ENCODE peak calls at places on chromosome 4, in nine cellular contexts. X, F, K, R, H, D, S, A and N are unnamed samples.

GRCh38 chr4:24765331-24765990 is 29.9 kb upstream of the SOD3 start:
- DNase-seq in X (no peak), F (no peak), K (no peak), R (no peak), H (no peak), D (peak; percentile 66), S (peak; percentile 42), A (peak; percentile 60), N (no peak)

GRCh38 chr4:120816385-120816784 is 106.1 kb downstream of the PRDM5 start:
- DNase-seq in X (no peak), F (no peak), K (no peak), R (no peak), H (no peak), D (no peak), S (no peak), A (no peak), N (no peak)

GRCh38 chr4:2352729-2353221 is 65.7 kb downstream of the ZFYVE28 start:
- DNase-seq in X (peak; percentile 2), F (no peak), K (no peak), R (no peak), H (no peak), D (no peak), S (no peak), A (no peak), N (no peak)

GRCh38 chr4:31461425-31461824 is 741.3 kb downstream of the PCDH7 start:
- DNase-seq in X (no peak), F (no peak), K (no peak), R (no peak), H (no peak), D (peak; percentile 39), S (peak; percentile 1), A (no peak), N (no peak)

GRCh38 chr4:17787315-17787714 is 5.9 kb upstream of the FAM184B start:
- DNase-seq in X (no peak), F (no peak), K (no peak), R (no peak), H (no peak), D (peak; percentile 18), S (no peak), A (peak; percentile 18), N (no peak)

GRCh38 chr4:184598753-184599491 is 50.3 kb downstream of the CASP3 start:
- DNase-seq in X (no peak), F (no peak), K (no peak), R (no peak), H (no peak), D (no peak), S (no peak), A (no peak), N (no peak)

GRCh38 chr4:180100433-180101344 is 2142.5 kb upstream of the TENM3 start:
- DNase-seq in X (no peak), F (no peak), K (no peak), R (no peak), H (no peak), D (no peak), S (no peak), A (no peak), N (no peak)

GRCh38 chr4:2624782-2625548 is 88.5 kb downstream of the FAM193A start:
- DNase-seq in X (no peak), F (no peak), K (no peak), R (no peak), H (peak; percentile 40), D (no peak), S (no peak), A (no peak), N (no peak)

GRCh38 chr4:113636877-113637276 is 124.7 kb downstream of the CAMK2D start:
- DNase-seq in X (no peak), F (no peak), K (no peak), R (no peak), H (no peak), D (no peak), S (peak; percentile 44), A (peak; percentile 20), N (peak; percentile 7)

GRCh38 chr4:108165601-108166000 is 3.1 kb downstream of the LEF1 start:
- DNase-seq in X (no peak), F (no peak), K (no peak), R (no peak), H (no peak), D (no peak), S (no peak), A (no peak), N (no peak)

GRCh38 chr4:76074468-76074867 is at the start of gene ART3:
- DNase-seq in X (no peak), F (no peak), K (peak; percentile 58), R (no peak), H (no peak), D (no peak), S (peak; percentile 28), A (no peak), N (no peak)

GRCh38 chr4:147933316-147933715 is 201.4 kb downstream of the ARHGAP10 start:
- DNase-seq in X (peak; percentile 11), F (no peak), K (no peak), R (no peak), H (no peak), D (no peak), S (no peak), A (no peak), N (no peak)

GRCh38 chr4:19134685-19135084 is 1113.1 kb upstream of the LCORL start:
- DNase-seq in X (no peak), F (no peak), K (no peak), R (no peak), H (no peak), D (no peak), S (no peak), A (no peak), N (no peak)

GRCh38 chr4:19135886-19136633 is 1114.5 kb upstream of the LCORL start:
- DNase-seq in X (no peak), F (no peak), K (no peak), R (no peak), H (no peak), D (no peak), S (no peak), A (no peak), N (no peak)

GRCh38 chr4:19130836-19131235 is 1109.3 kb upstream of the LCORL start:
- DNase-seq in X (no peak), F (no peak), K (no peak), R (no peak), H (no peak), D (no peak), S (peak; percentile 16), A (peak; percentile 6), N (no peak)

GRCh38 chr4:19128176-19128575 is 1106.6 kb upstream of the LCORL start:
- DNase-seq in X (no peak), F (no peak), K (no peak), R (no peak), H (no peak), D (no peak), S (no peak), A (no peak), N (no peak)

DNA sequence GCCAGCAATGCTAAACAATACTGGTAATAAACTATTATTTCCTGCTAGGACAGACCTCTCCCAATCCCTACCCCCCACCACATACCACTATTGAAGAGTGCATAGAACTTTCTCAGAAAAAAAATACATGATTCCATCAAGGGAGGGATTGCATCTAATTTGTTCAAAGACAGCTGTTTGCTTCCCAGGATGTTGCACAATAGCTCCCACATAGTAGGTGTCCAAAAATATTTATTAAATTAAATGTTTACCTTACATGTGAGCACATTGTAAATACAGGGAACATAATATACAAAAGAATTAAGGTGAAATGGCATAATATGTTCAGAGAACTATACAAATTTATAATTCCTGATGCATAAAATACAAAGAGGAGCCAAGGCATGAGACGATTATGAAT is 1111.8 kb upstream of the LCORL start:
- DNase-seq in X (no peak), F (no peak), K (no peak), R (no peak), H (no peak), D (no peak), S (no peak), A (no peak), N (no peak)
- H3K9me3 ChIP-seq in X (no peaks in the 10 kb centered on the region), F (no peaks in the 10 kb centered on the region), K (no peaks in the 10 kb centered on the region), R (no peaks in the 10 kb centered on the region), H (no peaks in the 10 kb centered on the region), D (no peaks in the 10 kb centered on the region), S (no peaks in the 10 kb centered on the region), A (no peaks in the 10 kb centered on the region), N (no peaks in the 10 kb centered on the region)

DNA sequence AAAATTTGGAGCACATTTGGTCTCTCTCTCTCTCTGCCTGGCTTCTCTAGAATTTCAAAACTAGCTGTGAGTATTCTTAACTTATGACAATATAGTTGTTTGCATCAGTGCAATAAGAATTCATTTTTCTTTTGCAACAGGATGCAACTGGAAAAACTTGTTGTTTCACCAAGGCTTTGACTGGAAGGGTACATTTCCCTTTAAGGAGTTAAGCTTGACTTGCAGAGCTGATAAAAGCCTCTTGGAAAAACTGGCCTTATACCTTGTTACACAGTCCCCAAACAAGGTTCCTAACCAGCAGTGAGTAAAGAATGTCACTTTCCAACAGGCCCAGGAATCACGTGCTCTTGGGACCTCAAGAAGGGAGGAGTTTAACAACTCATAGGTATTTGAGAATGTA is 25.9 kb upstream of the ZNF718 start:
- DNase-seq in X (no peak), F (no peak), K (no peak), R (no peak), H (no peak), D (no peak), S (no peak), A (no peak), N (no peak)
- H3K9me3 ChIP-seq in X (peaks cover 83% of the 10 kb centered on the region), F (no peaks in the 10 kb centered on the region), K (peaks cover 35% of the 10 kb centered on the region), R (peaks cover 100% of the 10 kb centered on the region), H (peaks cover 95% of the 10 kb centered on the region), D (peaks cover 95% of the 10 kb centered on the region), S (peaks cover 86% of the 10 kb centered on the region), A (peaks cover 54% of the 10 kb centered on the region), N (peaks cover 13% of the 10 kb centered on the region)

GRCh38 chr4:100224701-100225100 is 34.4 kb upstream of the DDIT4L start:
- DNase-seq in X (no peak), F (no peak), K (no peak), R (no peak), H (no peak), D (no peak), S (no peak), A (no peak), N (no peak)

DNA sequence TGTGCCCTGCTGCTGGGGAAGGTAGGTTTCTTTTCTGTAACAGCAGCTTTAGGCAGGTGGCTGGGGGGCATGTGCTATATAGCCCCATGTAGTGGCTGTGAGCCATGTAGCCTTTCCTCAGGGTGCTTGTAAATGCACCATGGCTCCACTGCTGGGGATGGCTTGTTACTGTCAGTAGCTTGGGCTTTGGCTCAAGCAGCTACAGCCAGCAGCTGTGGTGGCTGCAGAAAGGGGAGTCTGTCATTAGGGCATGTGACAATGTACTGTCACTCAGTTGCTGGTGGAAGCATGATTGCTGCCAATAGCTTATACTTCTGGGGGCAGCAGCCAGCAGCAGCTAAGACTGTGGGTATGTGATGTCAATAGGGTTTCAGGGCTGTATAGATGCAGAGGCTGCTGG is 33.9 kb upstream of the DDIT4L start:
- DNase-seq in X (no peak), F (no peak), K (no peak), R (no peak), H (peak; percentile 31), D (no peak), S (no peak), A (no peak), N (no peak)
- H3K9me3 ChIP-seq in X (peaks cover 7% of the 10 kb centered on the region), F (no peaks in the 10 kb centered on the region), K (peaks cover 4% of the 10 kb centered on the region), R (peaks cover 50% of the 10 kb centered on the region), H (peaks cover 4% of the 10 kb centered on the region), D (peaks cover 19% of the 10 kb centered on the region), S (peaks cover 41% of the 10 kb centered on the region), A (peaks cover 8% of the 10 kb centered on the region), N (no peaks in the 10 kb centered on the region)

DNA sequence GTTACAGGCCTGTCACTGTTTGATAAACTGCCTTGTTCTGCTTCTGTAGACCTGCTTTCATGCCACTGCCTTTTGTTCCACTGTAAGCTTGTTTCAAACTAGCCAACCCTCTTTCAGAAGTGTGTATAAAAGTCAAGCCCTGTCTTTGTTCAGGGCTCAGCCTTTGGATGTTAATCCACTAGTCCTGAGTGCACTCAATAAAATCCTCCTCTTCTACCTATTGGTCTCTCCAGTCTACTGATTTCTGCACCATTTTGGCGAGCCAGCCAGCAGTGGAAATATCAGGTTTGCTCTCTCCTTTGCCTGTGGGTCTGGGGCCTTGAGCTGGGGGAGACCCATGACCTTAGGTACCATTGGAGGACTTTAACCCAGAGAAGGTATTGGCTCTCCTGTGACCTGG is 901.6 kb upstream of the NDST4 start:
- DNase-seq in X (no peak), F (no peak), K (no peak), R (no peak), H (no peak), D (no peak), S (no peak), A (no peak), N (no peak)
- H3K9me3 ChIP-seq in X (peaks cover 26% of the 10 kb centered on the region), F (no peaks in the 10 kb centered on the region), K (peaks cover 8% of the 10 kb centered on the region), R (peaks cover 79% of the 10 kb centered on the region), H (peaks cover 18% of the 10 kb centered on the region), D (peaks cover 27% of the 10 kb centered on the region), S (peaks cover 58% of the 10 kb centered on the region), A (peaks cover 43% of the 10 kb centered on the region), N (peaks cover 2% of the 10 kb centered on the region)